ENCODE peak calls at places on chromosomes 13 and 19, in nine cellular contexts. One of them, this sample, is unnamed.
A peak's percentile ranks its signal among the peaks of the same experiment; 100 is the strongest.

GRCh38 chr19:1132625-1133383 is 29.0 kb downstream of the GPX4 start:
- DNase-seq in stomach: no peak
- DNase-seq in left ventricle myocardium inferior: no peak
- DNase-seq in ovary: peak; percentile 57
- DNase-seq in breast epithelium: no peak
- DNase-seq in uterus: no peak
- DNase-seq in K562: no peak
- DNase-seq in naive thymus-derived CD4-positive, alpha-beta T cell: no peak
- DNase-seq in tibial nerve: no peak
- DNase-seq in this sample: no peak

GRCh38 chr13:106003651-106004050 is 531.8 kb downstream of the EFNB2 start:
- DNase-seq in stomach: no peak
- DNase-seq in left ventricle myocardium inferior: no peak
- DNase-seq in ovary: no peak
- DNase-seq in breast epithelium: no peak
- DNase-seq in uterus: no peak
- DNase-seq in K562: no peak
- DNase-seq in naive thymus-derived CD4-positive, alpha-beta T cell: no peak
- DNase-seq in tibial nerve: no peak
- DNase-seq in this sample: no peak

GRCh38 chr13:98279473-98280175 is 102.6 kb upstream of the RNF113B start:
- DNase-seq in stomach: no peak
- DNase-seq in left ventricle myocardium inferior: no peak
- DNase-seq in ovary: no peak
- DNase-seq in breast epithelium: no peak
- DNase-seq in uterus: no peak
- DNase-seq in K562: no peak
- DNase-seq in naive thymus-derived CD4-positive, alpha-beta T cell: no peak
- DNase-seq in tibial nerve: no peak
- DNase-seq in this sample: no peak

GRCh38 chr19:8355631-8356402 is 8.1 kb upstream of the ANGPTL4 start:
- DNase-seq in stomach: no peak
- DNase-seq in left ventricle myocardium inferior: no peak
- DNase-seq in ovary: no peak
- DNase-seq in breast epithelium: no peak
- DNase-seq in uterus: peak; percentile 55
- DNase-seq in K562: peak; percentile 37
- DNase-seq in naive thymus-derived CD4-positive, alpha-beta T cell: no peak
- DNase-seq in tibial nerve: peak; percentile 64
- DNase-seq in this sample: peak; percentile 87

GRCh38 chr13:83752141-83752540 is 130.1 kb downstream of the SLITRK1 start:
- DNase-seq in stomach: no peak
- DNase-seq in left ventricle myocardium inferior: no peak
- DNase-seq in ovary: no peak
- DNase-seq in breast epithelium: no peak
- DNase-seq in uterus: no peak
- DNase-seq in K562: no peak
- DNase-seq in naive thymus-derived CD4-positive, alpha-beta T cell: no peak
- DNase-seq in tibial nerve: no peak
- DNase-seq in this sample: no peak

GRCh38 chr13:112885782-112886268 is 83.2 kb upstream of the MCF2L start:
- DNase-seq in stomach: peak; percentile 92
- DNase-seq in left ventricle myocardium inferior: peak; percentile 82
- DNase-seq in ovary: peak; percentile 77
- DNase-seq in breast epithelium: peak; percentile 83
- DNase-seq in uterus: peak; percentile 65
- DNase-seq in K562: peak; percentile 50
- DNase-seq in naive thymus-derived CD4-positive, alpha-beta T cell: no peak
- DNase-seq in tibial nerve: peak; percentile 60
- DNase-seq in this sample: peak; percentile 91

GRCh38 chr13:71979616-71980015 is 112.6 kb upstream of the DACH1 start:
- DNase-seq in stomach: no peak
- DNase-seq in left ventricle myocardium inferior: no peak
- DNase-seq in ovary: no peak
- DNase-seq in breast epithelium: no peak
- DNase-seq in uterus: no peak
- DNase-seq in K562: no peak
- DNase-seq in naive thymus-derived CD4-positive, alpha-beta T cell: no peak
- DNase-seq in tibial nerve: no peak
- DNase-seq in this sample: no peak

GRCh38 chr13:86142080-86142479 is 342.9 kb upstream of the SLITRK6 start:
- DNase-seq in stomach: no peak
- DNase-seq in left ventricle myocardium inferior: no peak
- DNase-seq in ovary: no peak
- DNase-seq in breast epithelium: no peak
- DNase-seq in uterus: no peak
- DNase-seq in K562: no peak
- DNase-seq in naive thymus-derived CD4-positive, alpha-beta T cell: no peak
- DNase-seq in tibial nerve: no peak
- DNase-seq in this sample: no peak

GRCh38 chr19:40147693-40148347 is 43.4 kb upstream of the MAP3K10 start:
- DNase-seq in stomach: no peak
- DNase-seq in left ventricle myocardium inferior: no peak
- DNase-seq in ovary: no peak
- DNase-seq in breast epithelium: no peak
- DNase-seq in uterus: no peak
- DNase-seq in K562: no peak
- DNase-seq in naive thymus-derived CD4-positive, alpha-beta T cell: no peak
- DNase-seq in tibial nerve: no peak
- DNase-seq in this sample: no peak

GRCh38 chr19:34985249-34986022 is 14.7 kb upstream of the GRAMD1A start:
- DNase-seq in stomach: peak; percentile 57
- DNase-seq in left ventricle myocardium inferior: peak; percentile 65
- DNase-seq in ovary: no peak
- DNase-seq in breast epithelium: peak; percentile 58
- DNase-seq in uterus: peak; percentile 58
- DNase-seq in K562: no peak
- DNase-seq in naive thymus-derived CD4-positive, alpha-beta T cell: no peak
- DNase-seq in tibial nerve: no peak
- DNase-seq in this sample: no peak

GRCh38 chr19:35153701-35154534 is 617 bp upstream of the FXYD5 start:
- DNase-seq in stomach: peak; percentile 58
- DNase-seq in left ventricle myocardium inferior: no peak
- DNase-seq in ovary: peak; percentile 33
- DNase-seq in breast epithelium: no peak
- DNase-seq in uterus: no peak
- DNase-seq in K562: peak; percentile 81
- DNase-seq in naive thymus-derived CD4-positive, alpha-beta T cell: peak; percentile 59
- DNase-seq in tibial nerve: no peak
- DNase-seq in this sample: no peak

GRCh38 chr19:32580353-32580900 is 563 bp upstream of the PDCD5 start:
- DNase-seq in stomach: no peak
- DNase-seq in left ventricle myocardium inferior: peak; percentile 26
- DNase-seq in ovary: no peak
- DNase-seq in breast epithelium: no peak
- DNase-seq in uterus: no peak
- DNase-seq in K562: peak; percentile 31
- DNase-seq in naive thymus-derived CD4-positive, alpha-beta T cell: no peak
- DNase-seq in tibial nerve: no peak
- DNase-seq in this sample: no peak
- H3K27ac ChIP-seq in stomach: peak overlapping the region; percentile 94
- H3K27ac ChIP-seq in left ventricle myocardium inferior: peak overlapping the region; percentile 90
- H3K27ac ChIP-seq in ovary: no peak overlapping the region
- H3K27ac ChIP-seq in breast epithelium: peak overlapping the region; percentile 86
- H3K27ac ChIP-seq in uterus: peak overlapping the region; percentile 70
- H3K27ac ChIP-seq in K562: peak overlapping the region; percentile 44
- H3K27ac ChIP-seq in naive thymus-derived CD4-positive, alpha-beta T cell: peak overlapping the region; percentile 64
- H3K27ac ChIP-seq in tibial nerve: peak overlapping the region; percentile 92
- H3K27ac ChIP-seq in this sample: no peak overlapping the region

GRCh38 chr19:48634424-48635262 is 2.5 kb downstream of the DBP start:
- DNase-seq in stomach: peak; percentile 99
- DNase-seq in left ventricle myocardium inferior: peak; percentile 98
- DNase-seq in ovary: peak; percentile 98
- DNase-seq in breast epithelium: peak; percentile 98
- DNase-seq in uterus: peak; percentile 97
- DNase-seq in K562: peak; percentile 82
- DNase-seq in naive thymus-derived CD4-positive, alpha-beta T cell: peak; percentile 81
- DNase-seq in tibial nerve: peak; percentile 97
- DNase-seq in this sample: peak; percentile 96

GRCh38 chr19:48633148-48634035 is 3.8 kb downstream of the DBP start:
- DNase-seq in stomach: no peak
- DNase-seq in left ventricle myocardium inferior: no peak
- DNase-seq in ovary: peak; percentile 67
- DNase-seq in breast epithelium: no peak
- DNase-seq in uterus: peak; percentile 55
- DNase-seq in K562: peak; percentile 52
- DNase-seq in naive thymus-derived CD4-positive, alpha-beta T cell: no peak
- DNase-seq in tibial nerve: no peak
- DNase-seq in this sample: no peak

GRCh38 chr19:48632692-48633147 is 4.5 kb downstream of the DBP start:
- DNase-seq in stomach: no peak
- DNase-seq in left ventricle myocardium inferior: no peak
- DNase-seq in ovary: peak; percentile 20
- DNase-seq in breast epithelium: no peak
- DNase-seq in uterus: no peak
- DNase-seq in K562: no peak
- DNase-seq in naive thymus-derived CD4-positive, alpha-beta T cell: no peak
- DNase-seq in tibial nerve: no peak
- DNase-seq in this sample: no peak

GRCh38 chr19:48635263-48635965 is 1.8 kb downstream of the DBP start:
- DNase-seq in stomach: peak; percentile 75
- DNase-seq in left ventricle myocardium inferior: peak; percentile 77
- DNase-seq in ovary: peak; percentile 88
- DNase-seq in breast epithelium: peak; percentile 83
- DNase-seq in uterus: peak; percentile 75
- DNase-seq in K562: peak; percentile 88
- DNase-seq in naive thymus-derived CD4-positive, alpha-beta T cell: peak; percentile 70
- DNase-seq in tibial nerve: peak; percentile 76
- DNase-seq in this sample: no peak

GRCh38 chr19:48634036-48634342 is 3.2 kb downstream of the DBP start:
- DNase-seq in stomach: no peak
- DNase-seq in left ventricle myocardium inferior: no peak
- DNase-seq in ovary: no peak
- DNase-seq in breast epithelium: no peak
- DNase-seq in uterus: no peak
- DNase-seq in K562: no peak
- DNase-seq in naive thymus-derived CD4-positive, alpha-beta T cell: no peak
- DNase-seq in tibial nerve: no peak
- DNase-seq in this sample: no peak
- H3K4me1 ChIP-seq in stomach: peaks cover 71% of the 10 kb centered on the region
- H3K4me1 ChIP-seq in left ventricle myocardium inferior: peaks cover 85% of the 10 kb centered on the region
- H3K4me1 ChIP-seq in ovary: peaks cover 25% of the 10 kb centered on the region
- H3K4me1 ChIP-seq in breast epithelium: no peaks in the 10 kb centered on the region
- H3K4me1 ChIP-seq in uterus: peaks cover 18% of the 10 kb centered on the region
- H3K4me1 ChIP-seq in K562: peaks cover 40% of the 10 kb centered on the region
- H3K4me1 ChIP-seq in naive thymus-derived CD4-positive, alpha-beta T cell: peaks cover 30% of the 10 kb centered on the region
- H3K4me1 ChIP-seq in tibial nerve: no peaks in the 10 kb centered on the region
- H3K4me1 ChIP-seq in this sample: peaks cover 29% of the 10 kb centered on the region

GRCh38 chr19:49342291-49342721 is 7.1 kb downstream of the CD37 start:
- DNase-seq in stomach: no peak
- DNase-seq in left ventricle myocardium inferior: no peak
- DNase-seq in ovary: peak; percentile 20
- DNase-seq in breast epithelium: no peak
- DNase-seq in uterus: peak; percentile 10
- DNase-seq in K562: no peak
- DNase-seq in naive thymus-derived CD4-positive, alpha-beta T cell: no peak
- DNase-seq in tibial nerve: no peak
- DNase-seq in this sample: peak; percentile 32

GRCh38 chr19:49340069-49340864 is 5.1 kb downstream of the CD37 start:
- DNase-seq in stomach: peak; percentile 84
- DNase-seq in left ventricle myocardium inferior: peak; percentile 72
- DNase-seq in ovary: peak; percentile 80
- DNase-seq in breast epithelium: peak; percentile 69
- DNase-seq in uterus: peak; percentile 70
- DNase-seq in K562: peak; percentile 87
- DNase-seq in naive thymus-derived CD4-positive, alpha-beta T cell: no peak
- DNase-seq in tibial nerve: peak; percentile 51
- DNase-seq in this sample: no peak

GRCh38 chr19:49340865-49341718 is 5.9 kb downstream of the CD37 start:
- DNase-seq in stomach: no peak
- DNase-seq in left ventricle myocardium inferior: no peak
- DNase-seq in ovary: peak; percentile 29
- DNase-seq in breast epithelium: peak; percentile 36
- DNase-seq in uterus: no peak
- DNase-seq in K562: no peak
- DNase-seq in naive thymus-derived CD4-positive, alpha-beta T cell: no peak
- DNase-seq in tibial nerve: no peak
- DNase-seq in this sample: peak; percentile 23

GRCh38 chr19:49344516-49345423 is 9.6 kb downstream of the CD37 start:
- DNase-seq in stomach: no peak
- DNase-seq in left ventricle myocardium inferior: no peak
- DNase-seq in ovary: no peak
- DNase-seq in breast epithelium: no peak
- DNase-seq in uterus: no peak
- DNase-seq in K562: no peak
- DNase-seq in naive thymus-derived CD4-positive, alpha-beta T cell: no peak
- DNase-seq in tibial nerve: no peak
- DNase-seq in this sample: no peak

GRCh38 chr19:49343127-49343526 is 7.9 kb downstream of the CD37 start:
- DNase-seq in stomach: no peak
- DNase-seq in left ventricle myocardium inferior: no peak
- DNase-seq in ovary: peak; percentile 14
- DNase-seq in breast epithelium: no peak
- DNase-seq in uterus: peak; percentile 9
- DNase-seq in K562: no peak
- DNase-seq in naive thymus-derived CD4-positive, alpha-beta T cell: no peak
- DNase-seq in tibial nerve: no peak
- DNase-seq in this sample: peak; percentile 26
- H3K36me3 ChIP-seq in stomach: peaks cover 76% of the 10 kb centered on the region
- H3K36me3 ChIP-seq in left ventricle myocardium inferior: peaks cover 74% of the 10 kb centered on the region
- H3K36me3 ChIP-seq in ovary: no peaks in the 10 kb centered on the region
- H3K36me3 ChIP-seq in breast epithelium: no peaks in the 10 kb centered on the region
- H3K36me3 ChIP-seq in uterus: no peaks in the 10 kb centered on the region
- H3K36me3 ChIP-seq in K562: peaks cover 39% of the 10 kb centered on the region
- H3K36me3 ChIP-seq in naive thymus-derived CD4-positive, alpha-beta T cell: peaks cover 35% of the 10 kb centered on the region
- H3K36me3 ChIP-seq in tibial nerve: peaks cover 75% of the 10 kb centered on the region
- H3K36me3 ChIP-seq in this sample: peaks cover 13% of the 10 kb centered on the region

GRCh38 chr19:5317321-5317720 is 23.3 kb downstream of the PTPRS start:
- DNase-seq in stomach: no peak
- DNase-seq in left ventricle myocardium inferior: no peak
- DNase-seq in ovary: no peak
- DNase-seq in breast epithelium: no peak
- DNase-seq in uterus: no peak
- DNase-seq in K562: no peak
- DNase-seq in naive thymus-derived CD4-positive, alpha-beta T cell: no peak
- DNase-seq in tibial nerve: no peak
- DNase-seq in this sample: no peak

GRCh38 chr19:5316138-5316537 is 24.5 kb downstream of the PTPRS start:
- DNase-seq in stomach: no peak
- DNase-seq in left ventricle myocardium inferior: no peak
- DNase-seq in ovary: no peak
- DNase-seq in breast epithelium: no peak
- DNase-seq in uterus: no peak
- DNase-seq in K562: no peak
- DNase-seq in naive thymus-derived CD4-positive, alpha-beta T cell: no peak
- DNase-seq in tibial nerve: no peak
- DNase-seq in this sample: no peak

GRCh38 chr19:5313307-5313706 is 27.3 kb downstream of the PTPRS start:
- DNase-seq in stomach: peak; percentile 69
- DNase-seq in left ventricle myocardium inferior: no peak
- DNase-seq in ovary: peak; percentile 31
- DNase-seq in breast epithelium: no peak
- DNase-seq in uterus: no peak
- DNase-seq in K562: no peak
- DNase-seq in naive thymus-derived CD4-positive, alpha-beta T cell: no peak
- DNase-seq in tibial nerve: no peak
- DNase-seq in this sample: no peak

GRCh38 chr19:5314012-5314906 is 26.4 kb downstream of the PTPRS start:
- DNase-seq in stomach: no peak
- DNase-seq in left ventricle myocardium inferior: no peak
- DNase-seq in ovary: no peak
- DNase-seq in breast epithelium: no peak
- DNase-seq in uterus: no peak
- DNase-seq in K562: peak; percentile 37
- DNase-seq in naive thymus-derived CD4-positive, alpha-beta T cell: no peak
- DNase-seq in tibial nerve: no peak
- DNase-seq in this sample: no peak

GRCh38 chr19:5314907-5315298 is 25.7 kb downstream of the PTPRS start:
- DNase-seq in stomach: no peak
- DNase-seq in left ventricle myocardium inferior: no peak
- DNase-seq in ovary: no peak
- DNase-seq in breast epithelium: no peak
- DNase-seq in uterus: no peak
- DNase-seq in K562: no peak
- DNase-seq in naive thymus-derived CD4-positive, alpha-beta T cell: no peak
- DNase-seq in tibial nerve: no peak
- DNase-seq in this sample: no peak
- H3K27ac ChIP-seq in stomach: no peak overlapping the region
- H3K27ac ChIP-seq in left ventricle myocardium inferior: no peak overlapping the region
- H3K27ac ChIP-seq in ovary: no peak overlapping the region
- H3K27ac ChIP-seq in breast epithelium: no peak overlapping the region
- H3K27ac ChIP-seq in uterus: no peak overlapping the region
- H3K27ac ChIP-seq in K562: no peak overlapping the region
- H3K27ac ChIP-seq in naive thymus-derived CD4-positive, alpha-beta T cell: no peak overlapping the region
- H3K27ac ChIP-seq in tibial nerve: no peak overlapping the region
- H3K27ac ChIP-seq in this sample: no peak overlapping the region